ENCODE peak calls at places on chromosomes 6 and 20, in seven cellular contexts. One of them, this sample, is unnamed.

GRCh38 chr6:1695546-1696494 is 86.1 kb downstream of the FOXC1 start:
- DNase-seq in GM12892: no peak
- DNase-seq in K562: no peak
- DNase-seq in GM12878: no peak
- DNase-seq in SK-N-SH: no peak
- DNase-seq in HepG2: no peak
- DNase-seq in H1: no peak
- DNase-seq in this sample: no peak

GRCh38 chr6:72032056-72032455 is 145.7 kb downstream of the RIMS1 start:
- DNase-seq in GM12892: no peak
- DNase-seq in K562: no peak
- DNase-seq in GM12878: no peak
- DNase-seq in SK-N-SH: no peak
- DNase-seq in HepG2: no peak
- DNase-seq in H1: no peak
- DNase-seq in this sample: no peak

GRCh38 chr6:491233-491632 is 99.7 kb downstream of the IRF4 start:
- DNase-seq in GM12892: no peak
- DNase-seq in K562: no peak
- DNase-seq in GM12878: no peak
- DNase-seq in SK-N-SH: no peak
- DNase-seq in HepG2: no peak
- DNase-seq in H1: no peak
- DNase-seq in this sample: no peak

GRCh38 chr6:151807513-151808330 is at the start of gene ESR1:
- DNase-seq in GM12892: no peak
- DNase-seq in K562: no peak
- DNase-seq in GM12878: no peak
- DNase-seq in SK-N-SH: peak
- DNase-seq in HepG2: no peak
- DNase-seq in H1: peak
- DNase-seq in this sample: peak

GRCh38 chr6:43972179-43972914 is 154.9 kb downstream of the MRPL14 start:
- DNase-seq in GM12892: no peak
- DNase-seq in K562: no peak
- DNase-seq in GM12878: no peak
- DNase-seq in SK-N-SH: no peak
- DNase-seq in HepG2: no peak
- DNase-seq in H1: no peak
- DNase-seq in this sample: no peak

GRCh38 chr6:54802775-54803631 is 43.6 kb upstream of the FAM83B start:
- DNase-seq in GM12892: no peak
- DNase-seq in K562: no peak
- DNase-seq in GM12878: no peak
- DNase-seq in SK-N-SH: no peak
- DNase-seq in HepG2: no peak
- DNase-seq in H1: no peak
- DNase-seq in this sample: no peak

GRCh38 chr20:53763707-53764415 is 170.2 kb upstream of the ZNF217 start:
- DNase-seq in GM12892: no peak
- DNase-seq in K562: no peak
- DNase-seq in GM12878: no peak
- DNase-seq in SK-N-SH: no peak
- DNase-seq in HepG2: peak
- DNase-seq in H1: peak
- DNase-seq in this sample: no peak

GRCh38 chr20:39853664-39854063 is 835.4 kb downstream of the MAFB start:
- DNase-seq in GM12892: no peak
- DNase-seq in K562: no peak
- DNase-seq in GM12878: peak
- DNase-seq in SK-N-SH: no peak
- DNase-seq in HepG2: no peak
- DNase-seq in H1: peak
- DNase-seq in this sample: no peak

GRCh38 chr6:17962436-17963031 is 24.9 kb downstream of the KIF13A start:
- DNase-seq in GM12892: no peak
- DNase-seq in K562: peak
- DNase-seq in GM12878: no peak
- DNase-seq in SK-N-SH: peak
- DNase-seq in HepG2: no peak
- DNase-seq in H1: no peak
- DNase-seq in this sample: no peak

GRCh38 chr20:38680492-38681118 is 43.7 kb upstream of the SLC32A1 start:
- DNase-seq in GM12892: no peak
- DNase-seq in K562: peak
- DNase-seq in GM12878: no peak
- DNase-seq in SK-N-SH: no peak
- DNase-seq in HepG2: peak
- DNase-seq in H1: no peak
- DNase-seq in this sample: no peak

GRCh38 chr6:97120511-97120910 is 162.5 kb downstream of the MMS22L start:
- DNase-seq in GM12892: no peak
- DNase-seq in K562: no peak
- DNase-seq in GM12878: no peak
- DNase-seq in SK-N-SH: no peak
- DNase-seq in HepG2: no peak
- DNase-seq in H1: no peak
- DNase-seq in this sample: no peak

GRCh38 chr6:41439524-41440418 is 104.4 kb downstream of the NCR2 start:
- DNase-seq in GM12892: peak
- DNase-seq in K562: no peak
- DNase-seq in GM12878: peak
- DNase-seq in SK-N-SH: no peak
- DNase-seq in HepG2: no peak
- DNase-seq in H1: no peak
- DNase-seq in this sample: peak

GRCh38 chr20:24766826-24767622 is 182.0 kb upstream of the CST7 start:
- DNase-seq in GM12892: no peak
- DNase-seq in K562: no peak
- DNase-seq in GM12878: no peak
- DNase-seq in SK-N-SH: no peak
- DNase-seq in HepG2: no peak
- DNase-seq in H1: no peak
- DNase-seq in this sample: no peak

GRCh38 chr20:53917145-53918009 is 153.0 kb downstream of the BCAS1 start:
- DNase-seq in GM12892: no peak
- DNase-seq in K562: peak
- DNase-seq in GM12878: peak
- DNase-seq in SK-N-SH: peak
- DNase-seq in HepG2: no peak
- DNase-seq in H1: no peak
- DNase-seq in this sample: no peak

GRCh38 chr6:73923899-73924485 is 228.0 kb downstream of the CD109 start:
- DNase-seq in GM12892: no peak
- DNase-seq in K562: no peak
- DNase-seq in GM12878: no peak
- DNase-seq in SK-N-SH: no peak
- DNase-seq in HepG2: no peak
- DNase-seq in H1: no peak
- DNase-seq in this sample: no peak

GRCh38 chr6:145809785-145810184 is 4.8 kb downstream of the FBXO30 start:
- DNase-seq in GM12892: no peak
- DNase-seq in K562: no peak
- DNase-seq in GM12878: no peak
- DNase-seq in SK-N-SH: no peak
- DNase-seq in HepG2: no peak
- DNase-seq in H1: no peak
- DNase-seq in this sample: no peak

GRCh38 chr6:126529605-126530004 is 189.7 kb downstream of the CENPW start:
- DNase-seq in GM12892: no peak
- DNase-seq in K562: no peak
- DNase-seq in GM12878: no peak
- DNase-seq in SK-N-SH: no peak
- DNase-seq in HepG2: no peak
- DNase-seq in H1: no peak
- DNase-seq in this sample: no peak

GRCh38 chr6:124073820-124074587 is 270.3 kb downstream of the NKAIN2 start:
- DNase-seq in GM12892: no peak
- DNase-seq in K562: no peak
- DNase-seq in GM12878: no peak
- DNase-seq in SK-N-SH: no peak
- DNase-seq in HepG2: no peak
- DNase-seq in H1: no peak
- DNase-seq in this sample: no peak

GRCh38 chr6:33441457-33441856 is 12.9 kb upstream of the ZBTB9 start:
- DNase-seq in GM12892: no peak
- DNase-seq in K562: no peak
- DNase-seq in GM12878: no peak
- DNase-seq in SK-N-SH: peak
- DNase-seq in HepG2: no peak
- DNase-seq in H1: no peak
- DNase-seq in this sample: no peak

GRCh38 chr20:53513489-53514298 is 79.9 kb downstream of the ZNF217 start:
- DNase-seq in GM12892: no peak
- DNase-seq in K562: no peak
- DNase-seq in GM12878: no peak
- DNase-seq in SK-N-SH: no peak
- DNase-seq in HepG2: peak
- DNase-seq in H1: no peak
- DNase-seq in this sample: no peak

GRCh38 chr6:155455766-155456165 is at the start of gene NOX3:
- DNase-seq in GM12892: no peak
- DNase-seq in K562: no peak
- DNase-seq in GM12878: no peak
- DNase-seq in SK-N-SH: no peak
- DNase-seq in HepG2: no peak
- DNase-seq in H1: no peak
- DNase-seq in this sample: no peak

GRCh38 chr6:35681298-35681697 is 7.4 kb downstream of the FKBP5 start:
- DNase-seq in GM12892: no peak
- DNase-seq in K562: no peak
- DNase-seq in GM12878: no peak
- DNase-seq in SK-N-SH: no peak
- DNase-seq in HepG2: no peak
- DNase-seq in H1: no peak
- DNase-seq in this sample: no peak

GRCh38 chr6:80541186-80541585 is 434.7 kb downstream of the BCKDHB start:
- DNase-seq in GM12892: no peak
- DNase-seq in K562: no peak
- DNase-seq in GM12878: no peak
- DNase-seq in SK-N-SH: no peak
- DNase-seq in HepG2: no peak
- DNase-seq in H1: no peak
- DNase-seq in this sample: no peak

GRCh38 chr6:113347420-113347819 is 509.7 kb upstream of the MARCKS start:
- DNase-seq in GM12892: no peak
- DNase-seq in K562: no peak
- DNase-seq in GM12878: no peak
- DNase-seq in SK-N-SH: no peak
- DNase-seq in HepG2: no peak
- DNase-seq in H1: no peak
- DNase-seq in this sample: no peak

GRCh38 chr20:60868316-60868891 is 383.7 kb upstream of the CDH4 start:
- DNase-seq in GM12892: no peak
- DNase-seq in K562: no peak
- DNase-seq in GM12878: no peak
- DNase-seq in SK-N-SH: no peak
- DNase-seq in HepG2: no peak
- DNase-seq in H1: no peak
- DNase-seq in this sample: no peak

GRCh38 chr6:131379951-131380350 is 193.1 kb upstream of the ARG1 start:
- DNase-seq in GM12892: no peak
- DNase-seq in K562: no peak
- DNase-seq in GM12878: no peak
- DNase-seq in SK-N-SH: no peak
- DNase-seq in HepG2: no peak
- DNase-seq in H1: no peak
- DNase-seq in this sample: no peak

GRCh38 chr6:56911847-56912246 is 43.1 kb upstream of the BEND6 start:
- DNase-seq in GM12892: no peak
- DNase-seq in K562: no peak
- DNase-seq in GM12878: no peak
- DNase-seq in SK-N-SH: no peak
- DNase-seq in HepG2: no peak
- DNase-seq in H1: no peak
- DNase-seq in this sample: no peak
- TF ChIP-seq TAF1 in GM12892: no peak
- TF ChIP-seq TAF1 in K562: no peak
- TF ChIP-seq TAF1 in GM12878: no peak
- TF ChIP-seq TAF1 in SK-N-SH: no peak
- TF ChIP-seq TAF1 in HepG2: no peak
- TF ChIP-seq TAF1 in H1: no peak
- TF ChIP-seq TAF1 in this sample: no peak

GRCh38 chr6:167588181-167588919 is 238.4 kb upstream of the AFDN start:
- DNase-seq in GM12892: no peak
- DNase-seq in K562: no peak
- DNase-seq in GM12878: no peak
- DNase-seq in SK-N-SH: no peak
- DNase-seq in HepG2: peak
- DNase-seq in H1: no peak
- DNase-seq in this sample: no peak
- TF ChIP-seq TAF1 in GM12892: no peak
- TF ChIP-seq TAF1 in K562: no peak
- TF ChIP-seq TAF1 in GM12878: no peak
- TF ChIP-seq TAF1 in SK-N-SH: no peak
- TF ChIP-seq TAF1 in HepG2: no peak
- TF ChIP-seq TAF1 in H1: no peak
- TF ChIP-seq TAF1 in this sample: no peak

GRCh38 chr20:42708261-42708660 is 481.4 kb downstream of the PTPRT start:
- DNase-seq in GM12892: no peak
- DNase-seq in K562: no peak
- DNase-seq in GM12878: no peak
- DNase-seq in SK-N-SH: no peak
- DNase-seq in HepG2: no peak
- DNase-seq in H1: no peak
- DNase-seq in this sample: no peak
- TF ChIP-seq TAF1 in GM12892: no peak
- TF ChIP-seq TAF1 in K562: no peak
- TF ChIP-seq TAF1 in GM12878: no peak
- TF ChIP-seq TAF1 in SK-N-SH: no peak
- TF ChIP-seq TAF1 in HepG2: no peak
- TF ChIP-seq TAF1 in H1: no peak
- TF ChIP-seq TAF1 in this sample: no peak

GRCh38 chr20:58668901-58669286 is 17.8 kb downstream of the STX16 start:
- DNase-seq in GM12892: no peak
- DNase-seq in K562: no peak
- DNase-seq in GM12878: no peak
- DNase-seq in SK-N-SH: no peak
- DNase-seq in HepG2: no peak
- DNase-seq in H1: no peak
- DNase-seq in this sample: no peak

GRCh38 chr20:58667975-58668374 is 16.9 kb downstream of the STX16 start:
- DNase-seq in GM12892: no peak
- DNase-seq in K562: no peak
- DNase-seq in GM12878: no peak
- DNase-seq in SK-N-SH: no peak
- DNase-seq in HepG2: no peak
- DNase-seq in H1: no peak
- DNase-seq in this sample: no peak

GRCh38 chr20:58670659-58671058 is 19.6 kb downstream of the STX16 start:
- DNase-seq in GM12892: no peak
- DNase-seq in K562: no peak
- DNase-seq in GM12878: no peak
- DNase-seq in SK-N-SH: no peak
- DNase-seq in HepG2: no peak
- DNase-seq in H1: no peak
- DNase-seq in this sample: no peak

GRCh38 chr20:58669287-58670006 is 18.4 kb downstream of the STX16 start:
- DNase-seq in GM12892: peak
- DNase-seq in K562: no peak
- DNase-seq in GM12878: peak
- DNase-seq in SK-N-SH: no peak
- DNase-seq in HepG2: no peak
- DNase-seq in H1: peak
- DNase-seq in this sample: peak

GRCh38 chr20:58670097-58670496 is 19.0 kb downstream of the STX16 start:
- DNase-seq in GM12892: no peak
- DNase-seq in K562: no peak
- DNase-seq in GM12878: no peak
- DNase-seq in SK-N-SH: no peak
- DNase-seq in HepG2: no peak
- DNase-seq in H1: no peak
- DNase-seq in this sample: no peak
- TF ChIP-seq TAF1 in GM12892: no peak
- TF ChIP-seq TAF1 in K562: no peak
- TF ChIP-seq TAF1 in GM12878: no peak
- TF ChIP-seq TAF1 in SK-N-SH: no peak
- TF ChIP-seq TAF1 in HepG2: no peak
- TF ChIP-seq TAF1 in H1: no peak
- TF ChIP-seq TAF1 in this sample: no peak